ENCODE peak calls at places on chromosome 7, in seven cellular contexts. I, K, S, G, P, V and C are unnamed samples.

GRCh38 chr7:30251708-30252329 is 32.6 kb upstream of the ZNRF2 start:
- DNase-seq in I (no peak), K (no peak), S (no peak), G (no peak), P (no peak), V (no peak), C (no peak)

GRCh38 chr7:5476001-5476400 is 52.4 kb upstream of the TNRC18 start:
- DNase-seq in I (no peak), K (no peak), S (no peak), G (no peak), P (no peak), V (no peak), C (no peak)

GRCh38 chr7:39252916-39253315 is 275.2 kb downstream of the POU6F2 start:
- DNase-seq in I (no peak), K (no peak), S (no peak), G (no peak), P (no peak), V (no peak), C (no peak)

GRCh38 chr7:99407849-99408346 is 499 bp downstream of the PDAP1 start:
- DNase-seq in I (peak; percentile 71), K (peak; percentile 59), S (peak; percentile 51), G (no peak), P (no peak), V (peak; percentile 68), C (peak; percentile 32)

GRCh38 chr7:19984231-19984632 is 210.8 kb upstream of the TMEM196 start:
- DNase-seq in I (no peak), K (peak; percentile 17), S (no peak), G (peak; percentile 9), P (peak; percentile 41), V (no peak), C (peak; percentile 21)

GRCh38 chr7:71843677-71844076 is 568.5 kb downstream of the CALN1 start:
- DNase-seq in I (no peak), K (no peak), S (no peak), G (no peak), P (no peak), V (no peak), C (no peak)

GRCh38 chr7:113730309-113730955 is 188.4 kb downstream of the PPP1R3A start:
- DNase-seq in I (no peak), K (no peak), S (no peak), G (peak; percentile 41), P (no peak), V (no peak), C (no peak)

GRCh38 chr7:32318300-32319018 is 171.7 kb downstream of the LSM5 start:
- DNase-seq in I (no peak), K (peak; percentile 47), S (no peak), G (no peak), P (no peak), V (no peak), C (no peak)

GRCh38 chr7:135930565-135931423 is 46.4 kb downstream of the MTPN start:
- DNase-seq in I (no peak), K (no peak), S (no peak), G (no peak), P (no peak), V (no peak), C (peak; percentile 71)

GRCh38 chr7:1651031-1651446 is 19.0 kb upstream of the ELFN1 start:
- DNase-seq in I (no peak), K (no peak), S (no peak), G (no peak), P (no peak), V (peak; percentile 26), C (no peak)

GRCh38 chr7:42869131-42870020 is 42.5 kb downstream of the C7orf25 start:
- DNase-seq in I (no peak), K (no peak), S (no peak), G (no peak), P (no peak), V (no peak), C (no peak)

GRCh38 chr7:330554-331230 is 40.7 kb downstream of the FOXL3 start:
- DNase-seq in I (no peak), K (no peak), S (no peak), G (no peak), P (no peak), V (peak; percentile 48), C (no peak)

GRCh38 chr7:11642841-11643240 is 189.2 kb downstream of the THSD7A start:
- DNase-seq in I (no peak), K (no peak), S (no peak), G (no peak), P (no peak), V (no peak), C (no peak)

GRCh38 chr7:141158562-141158961 is 84.7 kb downstream of the TMEM178B start:
- DNase-seq in I (no peak), K (peak; percentile 43), S (peak; percentile 18), G (peak; percentile 19), P (peak; percentile 50), V (peak; percentile 54), C (no peak)

GRCh38 chr7:115340828-115341227 is 418.9 kb downstream of the MDFIC start:
- DNase-seq in I (no peak), K (no peak), S (no peak), G (no peak), P (no peak), V (no peak), C (no peak)

GRCh38 chr7:141654551-141654950 is 47.4 kb downstream of the DENND11 start:
- DNase-seq in I (no peak), K (peak; percentile 79), S (peak; percentile 67), G (peak; percentile 45), P (peak; percentile 76), V (no peak), C (peak; percentile 77)

GRCh38 chr7:129315916-129316315 is 91.1 kb downstream of the AHCYL2 start:
- DNase-seq in I (no peak), K (peak; percentile 30), S (no peak), G (peak; percentile 71), P (no peak), V (no peak), C (no peak)

GRCh38 chr7:97871659-97872024 is 566 bp downstream of the ASNS start:
- DNase-seq in I (no peak), K (no peak), S (no peak), G (peak; percentile 5), P (peak; percentile 39), V (no peak), C (peak; percentile 37)

GRCh38 chr7:98210513-98211220 is 572 bp upstream of the BHLHA15 start:
- DNase-seq in I (peak; percentile 12), K (peak; percentile 66), S (no peak), G (no peak), P (peak; percentile 77), V (peak; percentile 52), C (no peak)

DNA sequence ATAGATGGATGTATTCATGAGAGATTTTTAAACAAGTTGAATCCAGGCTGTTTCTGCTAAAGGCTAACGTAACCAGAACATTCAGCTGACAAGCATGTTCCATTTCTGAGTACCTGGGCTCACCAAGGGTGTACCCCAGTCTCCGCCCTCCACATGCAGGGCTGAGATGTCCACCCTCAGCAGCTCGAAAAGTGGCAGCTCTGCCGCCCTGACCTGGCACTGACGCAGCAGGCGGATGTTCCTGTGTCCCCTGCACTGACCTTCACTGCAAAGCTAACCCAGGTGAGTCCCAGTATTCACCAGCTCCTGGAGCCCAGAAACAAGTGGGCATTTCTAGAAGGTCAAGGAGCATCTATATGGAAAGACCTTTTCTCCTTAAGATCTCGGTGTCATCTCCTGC is 437.4 kb downstream of the PTPRN2 start:
- DNase-seq in I (no peak), K (no peak), S (no peak), G (no peak), P (no peak), V (no peak), C (no peak)
- H3K9me3 ChIP-seq in I (no peaks in the 10 kb centered on the region), K (no peaks in the 10 kb centered on the region), S (peaks cover 13% of the 10 kb centered on the region), G (no peaks in the 10 kb centered on the region), P (peaks cover 18% of the 10 kb centered on the region), V (peaks cover 7% of the 10 kb centered on the region), C (no peaks in the 10 kb centered on the region)

GRCh38 chr7:46571996-46572395 is 650.9 kb upstream of the IGFBP3 start:
- DNase-seq in I (no peak), K (no peak), S (no peak), G (no peak), P (no peak), V (no peak), C (no peak)
- H3K9me3 ChIP-seq in I (no peaks in the 10 kb centered on the region), K (no peaks in the 10 kb centered on the region), S (peaks cover 3% of the 10 kb centered on the region), G (no peaks in the 10 kb centered on the region), P (no peaks in the 10 kb centered on the region), V (no peaks in the 10 kb centered on the region), C (peaks cover 2% of the 10 kb centered on the region)

DNA sequence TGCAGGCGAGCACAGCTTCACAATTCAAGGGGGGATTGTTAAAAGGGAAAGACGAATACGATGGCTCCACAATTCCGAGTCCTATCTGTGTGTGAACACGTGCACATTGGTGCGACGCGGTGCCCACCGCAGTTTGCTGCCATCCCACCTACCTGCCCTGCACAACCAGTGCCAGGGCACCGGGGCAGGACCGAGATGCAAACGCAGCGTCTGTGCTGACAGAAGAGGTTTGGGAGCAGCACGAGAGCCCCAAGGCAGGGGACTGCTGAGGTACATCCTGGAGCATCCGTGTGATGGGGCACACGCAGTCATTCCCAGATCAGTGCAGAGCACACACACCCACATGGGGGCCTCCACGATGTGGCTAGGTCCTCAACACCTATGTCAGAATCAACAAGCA is 221.3 kb downstream of the DNAJB6 start:
- DNase-seq in I (no peak), K (no peak), S (no peak), G (no peak), P (no peak), V (no peak), C (no peak)
- H3K9me3 ChIP-seq in I (no peaks in the 10 kb centered on the region), K (no peaks in the 10 kb centered on the region), S (no peaks in the 10 kb centered on the region), G (no peaks in the 10 kb centered on the region), P (no peaks in the 10 kb centered on the region), V (no peaks in the 10 kb centered on the region), C (no peaks in the 10 kb centered on the region)

DNA sequence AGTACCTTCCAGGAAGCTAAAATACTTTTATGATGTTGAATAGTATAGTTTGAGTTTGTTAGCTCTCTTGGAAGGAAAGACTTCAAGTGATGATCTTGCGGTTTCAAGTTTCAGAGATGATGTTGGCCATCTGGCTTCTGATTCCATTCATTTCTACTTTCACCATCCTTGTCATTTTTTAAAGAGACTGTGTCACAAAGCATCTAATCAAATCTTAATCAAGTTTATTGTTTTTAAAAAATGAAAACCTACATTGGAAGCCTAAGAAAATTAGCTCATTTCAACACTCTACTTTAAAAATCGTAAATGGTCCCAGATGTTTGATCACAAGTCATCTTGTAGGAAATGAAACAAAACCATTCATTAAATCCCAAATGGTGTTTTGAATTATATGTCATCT is 5.0 kb upstream of the HERPUD2 start:
- DNase-seq in I (no peak), K (no peak), S (no peak), G (no peak), P (no peak), V (no peak), C (no peak)
- H3K9me3 ChIP-seq in I (no peaks in the 10 kb centered on the region), K (no peaks in the 10 kb centered on the region), S (no peaks in the 10 kb centered on the region), G (no peaks in the 10 kb centered on the region), P (no peaks in the 10 kb centered on the region), V (no peaks in the 10 kb centered on the region), C (no peaks in the 10 kb centered on the region)